ENCODE peak calls at places on chromosomes 13 and 19, in ten cellular contexts. Q is spleen; C is CD4-positive, alpha-beta T cell; X is fibroblast of lung; V is body of pancreas; J is breast epithelium; Z is activated B cell treated with CpG ODN at 0.5 μM for 24 hours; S is lower leg skin; H is HL-60; U is AG04450. K is an unnamed sample.

GRCh38 chr13:50676602-50677001 is 166.9 kb downstream of the DLEU7 start:
- DNase-seq in Q (no peak), C (no peak), X (peak), V (no peak), J (no peak), Z (no peak), S (no peak), H (no peak), U (no peak), K (no peak)

GRCh38 chr13:41492432-41493267 is 35.3 kb downstream of the RGCC start:
- DNase-seq in Q (no peak), C (peak), X (no peak), V (no peak), J (no peak), Z (no peak), S (no peak), H (no peak), U (no peak), K (no peak)

GRCh38 chr19:39304701-39305571 is 8.7 kb downstream of the IFNL1 start:
- DNase-seq in Q (peak), C (no peak), X (no peak), V (no peak), J (no peak), Z (no peak), S (no peak), H (no peak), U (no peak), K (no peak)

GRCh38 chr19:49475191-49475932 is 1.3 kb downstream of the FLT3LG start:
- DNase-seq in Q (no peak), C (no peak), X (no peak), V (no peak), J (no peak), Z (no peak), S (no peak), H (no peak), U (no peak), K (no peak)

GRCh38 chr13:47463726-47464125 is 537.3 kb downstream of the SUCLA2 start:
- DNase-seq in Q (no peak), C (no peak), X (peak), V (no peak), J (no peak), Z (no peak), S (no peak), H (no peak), U (peak), K (no peak)

GRCh38 chr13:31909889-31910551 is 121.6 kb upstream of the FRY start:
- DNase-seq in Q (no peak), C (peak), X (peak), V (peak), J (no peak), Z (no peak), S (peak), H (no peak), U (peak), K (peak)

GRCh38 chr13:102128216-102128800 is 273.5 kb downstream of the FGF14 start:
- DNase-seq in Q (no peak), C (no peak), X (peak), V (no peak), J (no peak), Z (no peak), S (peak), H (no peak), U (no peak), K (no peak)

GRCh38 chr19:17543991-17544390 is 11.5 kb upstream of the COLGALT1 start:
- DNase-seq in Q (no peak), C (no peak), X (no peak), V (no peak), J (no peak), Z (no peak), S (no peak), H (no peak), U (no peak), K (no peak)

GRCh38 chr13:37995052-37995451 is 125.5 kb upstream of the TRPC4 start:
- DNase-seq in Q (no peak), C (no peak), X (peak), V (no peak), J (no peak), Z (no peak), S (no peak), H (no peak), U (no peak), K (no peak)

GRCh38 chr19:1026189-1027019 is at the start of gene CNN2:
- DNase-seq in Q (peak), C (peak), X (peak), V (peak), J (peak), Z (peak), S (peak), H (no peak), U (no peak), K (peak)

GRCh38 chr13:36124236-36124822 is 6.9 kb downstream of the DCLK1 start:
- DNase-seq in Q (no peak), C (no peak), X (peak), V (no peak), J (no peak), Z (no peak), S (no peak), H (no peak), U (no peak), K (no peak)

GRCh38 chr13:27605099-27605498 is 15.2 kb downstream of the LNX2 start:
- DNase-seq in Q (no peak), C (no peak), X (no peak), V (no peak), J (no peak), Z (no peak), S (no peak), H (no peak), U (no peak), K (no peak)

GRCh38 chr19:30924670-30925069 is 424.6 kb downstream of the TSHZ3 start:
- DNase-seq in Q (no peak), C (no peak), X (no peak), V (no peak), J (no peak), Z (no peak), S (no peak), H (no peak), U (no peak), K (no peak)

GRCh38 chr19:47380559-47380958 is 31.4 kb downstream of the DHX34 start:
- DNase-seq in Q (no peak), C (no peak), X (no peak), V (no peak), J (no peak), Z (no peak), S (no peak), H (no peak), U (no peak), K (no peak)

GRCh38 chr19:2488405-2488941 is 12.5 kb downstream of the GADD45B start:
- DNase-seq in Q (no peak), C (no peak), X (no peak), V (no peak), J (no peak), Z (no peak), S (no peak), H (no peak), U (no peak), K (no peak)

GRCh38 chr13:30690282-30691188 is 44.8 kb upstream of the ALOX5AP start:
- DNase-seq in Q (peak), C (no peak), X (peak), V (peak), J (no peak), Z (peak), S (peak), H (peak), U (peak), K (no peak)

GRCh38 chr13:110421696-110422395 is 114.8 kb downstream of the COL4A2 start:
- DNase-seq in Q (no peak), C (no peak), X (peak), V (no peak), J (no peak), Z (no peak), S (no peak), H (no peak), U (peak), K (no peak)

GRCh38 chr13:53311561-53311960 is 282.9 kb downstream of the OLFM4 start:
- DNase-seq in Q (no peak), C (no peak), X (no peak), V (no peak), J (no peak), Z (no peak), S (no peak), H (no peak), U (no peak), K (no peak)

GRCh38 chr13:52665325-52665724 is 12.7 kb downstream of the SUGT1 start:
- DNase-seq in Q (no peak), C (no peak), X (peak), V (no peak), J (no peak), Z (no peak), S (no peak), H (no peak), U (no peak), K (no peak)

GRCh38 chr13:110415669-110416068 is 108.6 kb downstream of the COL4A2 start:
- DNase-seq in Q (no peak), C (no peak), X (no peak), V (no peak), J (no peak), Z (no peak), S (no peak), H (peak), U (no peak), K (no peak)

GRCh38 chr19:34309368-34310138 is 55.2 kb downstream of the GARRE1 start:
- DNase-seq in Q (no peak), C (no peak), X (no peak), V (no peak), J (no peak), Z (no peak), S (no peak), H (no peak), U (no peak), K (no peak)

GRCh38 chr19:34837262-34837661 is 64.2 kb upstream of the ZNF599 start:
- DNase-seq in Q (peak), C (no peak), X (no peak), V (peak), J (no peak), Z (no peak), S (no peak), H (no peak), U (no peak), K (no peak)

GRCh38 chr13:113446488-113446854 is 6.8 kb downstream of the ADPRHL1 start:
- DNase-seq in Q (no peak), C (no peak), X (no peak), V (no peak), J (no peak), Z (no peak), S (no peak), H (no peak), U (no peak), K (no peak)

GRCh38 chr13:107865643-107866006 is 349.7 kb downstream of the LIG4 start:
- DNase-seq in Q (no peak), C (no peak), X (peak), V (no peak), J (no peak), Z (no peak), S (no peak), H (no peak), U (no peak), K (no peak)

GRCh38 chr13:39353988-39354387 is 249.0 kb downstream of the LHFPL6 start:
- DNase-seq in Q (no peak), C (no peak), X (peak), V (no peak), J (no peak), Z (no peak), S (no peak), H (no peak), U (no peak), K (no peak)

GRCh38 chr19:6970478-6970877 is 50.8 kb downstream of the MBD3L2B start:
- DNase-seq in Q (no peak), C (no peak), X (no peak), V (no peak), J (no peak), Z (no peak), S (no peak), H (peak), U (no peak), K (no peak)

GRCh38 chr19:51417107-51417806 is at the start of gene SIGLEC10:
- DNase-seq in Q (peak), C (no peak), X (no peak), V (no peak), J (no peak), Z (peak), S (peak), H (peak), U (no peak), K (no peak)

GRCh38 chr19:7104783-7105447 is 35.4 kb downstream of the ZNF557 start:
- DNase-seq in Q (no peak), C (no peak), X (no peak), V (no peak), J (no peak), Z (no peak), S (no peak), H (no peak), U (no peak), K (no peak)

GRCh38 chr13:72458701-72459100 is 268.7 kb downstream of the MZT1 start:
- DNase-seq in Q (no peak), C (no peak), X (peak), V (no peak), J (no peak), Z (no peak), S (no peak), H (no peak), U (no peak), K (no peak)

DNA sequence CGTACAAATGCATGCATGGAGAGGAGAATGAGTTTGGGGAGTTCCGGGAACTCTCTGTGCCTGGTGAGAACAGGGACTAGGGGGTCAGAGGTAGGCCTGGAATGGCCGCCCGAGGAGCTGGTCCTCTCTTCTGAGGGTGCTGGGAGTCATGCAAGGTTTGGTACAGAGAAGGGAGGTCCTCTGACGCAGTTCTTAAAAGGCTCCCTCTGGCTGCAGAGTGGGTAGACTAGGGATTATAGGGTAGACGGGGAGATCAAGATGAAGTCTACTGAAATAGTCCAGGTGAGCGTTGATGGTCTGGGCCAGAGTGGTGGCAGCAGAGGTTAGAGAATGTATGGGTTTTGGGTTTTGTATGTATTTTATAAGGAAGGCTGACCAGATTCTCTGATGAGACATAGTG is 796 bp downstream of the ZNF304 start:
- DNase-seq in Q (no peak), C (no peak), X (no peak), V (no peak), J (no peak), Z (no peak), S (no peak), H (no peak), U (no peak), K (no peak)
- TF ChIP-seq CTCF in Q (no peak), C (no peak), X (no peak), V (no peak), J (no peak), Z (no peak), S (no peak), H (no peak), U (peak), K (no peak)

GRCh38 chr19:45405435-45406164 is 731 bp upstream of the PPP1R13L start:
- DNase-seq in Q (peak), C (peak), X (peak), V (peak), J (peak), Z (peak), S (peak), H (peak), U (no peak), K (peak)

GRCh38 chr19:45402469-45403070 is 2.3 kb downstream of the PPP1R13L start:
- DNase-seq in Q (peak), C (no peak), X (peak), V (peak), J (peak), Z (peak), S (peak), H (no peak), U (no peak), K (peak)

GRCh38 chr19:45403272-45403671 is 1.6 kb downstream of the PPP1R13L start:
- DNase-seq in Q (no peak), C (no peak), X (no peak), V (no peak), J (no peak), Z (no peak), S (no peak), H (no peak), U (no peak), K (no peak)

GRCh38 chr19:45404557-45405434 is at the start of gene PPP1R13L:
- DNase-seq in Q (peak), C (peak), X (peak), V (peak), J (peak), Z (no peak), S (peak), H (no peak), U (no peak), K (peak)

GRCh38 chr19:45403781-45404556 is 900 bp downstream of the PPP1R13L start:
- DNase-seq in Q (peak), C (peak), X (no peak), V (peak), J (peak), Z (peak), S (peak), H (no peak), U (no peak), K (peak)
- TF ChIP-seq CTCF in Q (peak), C (peak), X (peak), V (peak), J (peak), Z (no peak), S (no peak), H (no peak), U (peak), K (peak)

GRCh38 chr19:52988506-52988905 is 25.2 kb upstream of the ERVV-1 start:
- DNase-seq in Q (no peak), C (no peak), X (no peak), V (no peak), J (no peak), Z (no peak), S (no peak), H (no peak), U (no peak), K (no peak)

GRCh38 chr19:52991484-52991883 is 22.2 kb upstream of the ERVV-1 start:
- DNase-seq in Q (no peak), C (no peak), X (peak), V (no peak), J (no peak), Z (no peak), S (no peak), H (no peak), U (no peak), K (no peak)

GRCh38 chr19:52992109-52993004 is 21.4 kb upstream of the ERVV-1 start:
- DNase-seq in Q (peak), C (no peak), X (peak), V (peak), J (no peak), Z (no peak), S (no peak), H (no peak), U (no peak), K (peak)

GRCh38 chr19:52993342-52994178 is 20.2 kb upstream of the ERVV-1 start:
- DNase-seq in Q (peak), C (peak), X (peak), V (peak), J (peak), Z (peak), S (peak), H (peak), U (peak), K (peak)

DNA sequence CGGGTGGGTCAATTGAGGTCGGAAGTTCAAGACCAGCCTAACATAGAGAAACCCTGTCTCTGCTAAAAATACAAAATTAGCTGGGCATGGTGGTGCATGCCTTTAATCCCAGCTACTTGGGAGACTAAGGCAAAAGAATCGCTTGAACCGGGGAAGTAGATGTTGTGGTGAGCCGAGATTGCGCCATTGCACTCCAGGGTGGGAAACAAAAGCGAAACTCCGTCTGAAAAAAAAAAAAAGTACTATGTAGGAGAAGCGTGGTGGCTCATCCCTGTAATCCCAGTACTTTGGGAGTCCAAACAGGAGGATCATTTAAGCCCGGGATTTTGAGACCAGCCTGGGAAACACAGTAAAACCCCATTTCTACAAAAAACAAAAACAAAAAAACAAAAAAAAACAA is 22.7 kb upstream of the ERVV-1 start:
- DNase-seq in Q (no peak), C (no peak), X (no peak), V (no peak), J (no peak), Z (no peak), S (no peak), H (no peak), U (no peak), K (no peak)
- TF ChIP-seq CTCF in Q (no peak), C (no peak), X (no peak), V (no peak), J (no peak), Z (no peak), S (no peak), H (no peak), U (no peak), K (no peak)

GRCh38 chr19:4057913-4058695 is 8.6 kb downstream of the ZBTB7A start:
- DNase-seq in Q (peak), C (peak), X (peak), V (peak), J (peak), Z (no peak), S (peak), H (peak), U (peak), K (no peak)
- TF ChIP-seq CTCF in Q (peak), C (no peak), X (no peak), V (no peak), J (no peak), Z (no peak), S (no peak), H (no peak), U (peak), K (no peak)

GRCh38 chr19:13906525-13906904 is 514 bp downstream of the CC2D1A start:
- DNase-seq in Q (no peak), C (peak), X (no peak), V (peak), J (no peak), Z (no peak), S (no peak), H (no peak), U (no peak), K (no peak)

GRCh38 chr19:13908674-13909073 is 2.7 kb downstream of the CC2D1A start:
- DNase-seq in Q (no peak), C (no peak), X (no peak), V (no peak), J (no peak), Z (no peak), S (no peak), H (no peak), U (no peak), K (no peak)

GRCh38 chr19:13902993-13903555 is 2.8 kb downstream of the BRME1 start:
- DNase-seq in Q (no peak), C (no peak), X (no peak), V (no peak), J (no peak), Z (no peak), S (no peak), H (no peak), U (no peak), K (no peak)

GRCh38 chr19:13906910-13907309 is 909 bp downstream of the CC2D1A start:
- DNase-seq in Q (no peak), C (no peak), X (no peak), V (no peak), J (no peak), Z (no peak), S (no peak), H (no peak), U (no peak), K (no peak)

GRCh38 chr19:13905634-13906524 is at the start of the genes BRME1 and CC2D1A:
- DNase-seq in Q (peak), C (peak), X (peak), V (peak), J (peak), Z (peak), S (peak), H (peak), U (peak), K (peak)
- TF ChIP-seq CTCF in Q (no peak), C (no peak), X (no peak), V (no peak), J (peak), Z (no peak), S (no peak), H (no peak), U (no peak), K (peak)

GRCh38 chr13:106061781-106062180 is 473.7 kb downstream of the EFNB2 start:
- DNase-seq in Q (no peak), C (no peak), X (no peak), V (no peak), J (no peak), Z (no peak), S (no peak), H (no peak), U (no peak), K (no peak)
- TF ChIP-seq CTCF in Q (no peak), C (no peak), X (no peak), V (no peak), J (no peak), Z (no peak), S (no peak), H (no peak), U (no peak), K (no peak)

GRCh38 chr19:44131955-44132354 is 9.4 kb upstream of the ZNF234 start:
- DNase-seq in Q (no peak), C (no peak), X (no peak), V (no peak), J (no peak), Z (no peak), S (no peak), H (no peak), U (no peak), K (no peak)
- TF ChIP-seq CTCF in Q (no peak), C (no peak), X (no peak), V (no peak), J (no peak), Z (no peak), S (no peak), H (no peak), U (no peak), K (no peak)

DNA sequence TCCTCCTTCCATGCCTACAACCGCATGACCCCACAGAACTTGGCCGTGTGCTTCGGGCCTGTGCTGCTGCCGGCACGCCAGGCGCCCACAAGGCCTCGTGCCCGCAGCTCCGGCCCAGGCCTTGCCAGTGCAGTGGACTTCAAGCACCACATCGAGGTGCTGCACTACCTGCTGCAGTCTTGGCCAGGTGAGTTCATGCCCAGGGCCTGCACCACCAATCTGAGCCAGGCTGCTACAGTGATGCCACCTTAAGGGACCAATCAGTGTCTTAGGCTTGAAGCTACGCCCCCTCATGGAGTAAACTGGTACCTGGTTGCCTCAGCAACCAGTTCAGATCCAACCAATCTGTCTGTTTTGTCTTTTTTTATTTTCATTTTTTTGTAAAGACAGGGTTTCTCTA is 5.2 kb downstream of the SYDE1 start:
- DNase-seq in Q (no peak), C (no peak), X (no peak), V (no peak), J (no peak), Z (no peak), S (no peak), H (no peak), U (no peak), K (no peak)
- TF ChIP-seq CTCF in Q (no peak), C (no peak), X (no peak), V (no peak), J (no peak), Z (no peak), S (no peak), H (no peak), U (peak), K (no peak)

K was measured in progenitor cell of endocrine pancreas.